ENCODE peak calls at places on chromosomes 4 and X, in four cellular contexts. One of them, this sample, is unnamed.
A peak's percentile ranks its signal among the peaks of the same experiment; 100 is the strongest.

GRCh38 chrX:84453351-84454246 is 48.7 kb downstream of the HDX start:
- DNase-seq in gastrocnemius medialis: no peak
- DNase-seq in stimulated activated CD8-positive, alpha-beta memory T cell treated with anti-CD3 and anti-CD28 coated beads, Interleukin-15, amount 100 ng/mL, for 1 hour: no peak
- DNase-seq in sigmoid colon: no peak
- DNase-seq in this sample: no peak

GRCh38 chr4:74537459-74537858 is 92.5 kb downstream of the AREG start:
- DNase-seq in gastrocnemius medialis: no peak
- DNase-seq in stimulated activated CD8-positive, alpha-beta memory T cell treated with anti-CD3 and anti-CD28 coated beads, Interleukin-15, amount 100 ng/mL, for 1 hour: no peak
- DNase-seq in sigmoid colon: no peak
- DNase-seq in this sample: no peak

GRCh38 chr4:3207531-3208037 is 41.4 kb upstream of the MSANTD1 start:
- DNase-seq in gastrocnemius medialis: no peak
- DNase-seq in stimulated activated CD8-positive, alpha-beta memory T cell treated with anti-CD3 and anti-CD28 coated beads, Interleukin-15, amount 100 ng/mL, for 1 hour: no peak
- DNase-seq in sigmoid colon: no peak
- DNase-seq in this sample: no peak

GRCh38 chrX:100980608-100981497 is 11.3 kb downstream of the ARL13A start:
- DNase-seq in gastrocnemius medialis: peak; percentile 34
- DNase-seq in stimulated activated CD8-positive, alpha-beta memory T cell treated with anti-CD3 and anti-CD28 coated beads, Interleukin-15, amount 100 ng/mL, for 1 hour: no peak
- DNase-seq in sigmoid colon: no peak
- DNase-seq in this sample: no peak

GRCh38 chr4:142815834-142816233 is 30.3 kb downstream of the INPP4B start:
- DNase-seq in gastrocnemius medialis: no peak
- DNase-seq in stimulated activated CD8-positive, alpha-beta memory T cell treated with anti-CD3 and anti-CD28 coated beads, Interleukin-15, amount 100 ng/mL, for 1 hour: no peak
- DNase-seq in sigmoid colon: no peak
- DNase-seq in this sample: no peak

GRCh38 chr4:8414377-8414776 is 26.1 kb downstream of the ACOX3 start:
- DNase-seq in gastrocnemius medialis: no peak
- DNase-seq in stimulated activated CD8-positive, alpha-beta memory T cell treated with anti-CD3 and anti-CD28 coated beads, Interleukin-15, amount 100 ng/mL, for 1 hour: no peak
- DNase-seq in sigmoid colon: no peak
- DNase-seq in this sample: no peak

GRCh38 chr4:187060551-187060950 is 336.9 kb upstream of the FAT1 start:
- DNase-seq in gastrocnemius medialis: no peak
- DNase-seq in stimulated activated CD8-positive, alpha-beta memory T cell treated with anti-CD3 and anti-CD28 coated beads, Interleukin-15, amount 100 ng/mL, for 1 hour: no peak
- DNase-seq in sigmoid colon: no peak
- DNase-seq in this sample: no peak

GRCh38 chrX:47936940-47937317 is 66.9 kb downstream of the ZNF182 start:
- DNase-seq in gastrocnemius medialis: no peak
- DNase-seq in stimulated activated CD8-positive, alpha-beta memory T cell treated with anti-CD3 and anti-CD28 coated beads, Interleukin-15, amount 100 ng/mL, for 1 hour: no peak
- DNase-seq in sigmoid colon: no peak
- DNase-seq in this sample: no peak

GRCh38 chr4:152259866-152260265 is 276.0 kb downstream of the FBXW7 start:
- DNase-seq in gastrocnemius medialis: no peak
- DNase-seq in stimulated activated CD8-positive, alpha-beta memory T cell treated with anti-CD3 and anti-CD28 coated beads, Interleukin-15, amount 100 ng/mL, for 1 hour: no peak
- DNase-seq in sigmoid colon: no peak
- DNase-seq in this sample: no peak

GRCh38 chrX:72273718-72274117 is 3.3 kb downstream of the RPS4X start:
- DNase-seq in gastrocnemius medialis: no peak
- DNase-seq in stimulated activated CD8-positive, alpha-beta memory T cell treated with anti-CD3 and anti-CD28 coated beads, Interleukin-15, amount 100 ng/mL, for 1 hour: no peak
- DNase-seq in sigmoid colon: no peak
- DNase-seq in this sample: no peak

GRCh38 chrX:39645059-39645895 is 452.5 kb downstream of the BCOR start:
- DNase-seq in gastrocnemius medialis: peak; percentile 7
- DNase-seq in stimulated activated CD8-positive, alpha-beta memory T cell treated with anti-CD3 and anti-CD28 coated beads, Interleukin-15, amount 100 ng/mL, for 1 hour: no peak
- DNase-seq in sigmoid colon: peak; percentile 87
- DNase-seq in this sample: no peak

GRCh38 chr4:146158036-146158745 is 17.3 kb upstream of the LSM6 start:
- DNase-seq in gastrocnemius medialis: no peak
- DNase-seq in stimulated activated CD8-positive, alpha-beta memory T cell treated with anti-CD3 and anti-CD28 coated beads, Interleukin-15, amount 100 ng/mL, for 1 hour: no peak
- DNase-seq in sigmoid colon: no peak
- DNase-seq in this sample: no peak

GRCh38 chrX:128460835-128461234 is 408.6 kb upstream of the ACTRT1 start:
- DNase-seq in gastrocnemius medialis: no peak
- DNase-seq in stimulated activated CD8-positive, alpha-beta memory T cell treated with anti-CD3 and anti-CD28 coated beads, Interleukin-15, amount 100 ng/mL, for 1 hour: no peak
- DNase-seq in sigmoid colon: no peak
- DNase-seq in this sample: peak; percentile 45

GRCh38 chr4:40309250-40309774 is 25.8 kb upstream of the CHRNA9 start:
- DNase-seq in gastrocnemius medialis: peak; percentile 49
- DNase-seq in stimulated activated CD8-positive, alpha-beta memory T cell treated with anti-CD3 and anti-CD28 coated beads, Interleukin-15, amount 100 ng/mL, for 1 hour: peak; percentile 92
- DNase-seq in sigmoid colon: peak; percentile 89
- DNase-seq in this sample: peak; percentile 99

GRCh38 chrX:154696328-154697045 is 43.1 kb upstream of the CTAG2 start:
- DNase-seq in gastrocnemius medialis: no peak
- DNase-seq in stimulated activated CD8-positive, alpha-beta memory T cell treated with anti-CD3 and anti-CD28 coated beads, Interleukin-15, amount 100 ng/mL, for 1 hour: no peak
- DNase-seq in sigmoid colon: no peak
- DNase-seq in this sample: no peak

GRCh38 chr4:176949022-176949421 is 156.3 kb upstream of the VEGFC start:
- DNase-seq in gastrocnemius medialis: no peak
- DNase-seq in stimulated activated CD8-positive, alpha-beta memory T cell treated with anti-CD3 and anti-CD28 coated beads, Interleukin-15, amount 100 ng/mL, for 1 hour: no peak
- DNase-seq in sigmoid colon: no peak
- DNase-seq in this sample: no peak